ENCODE peak calls at places on chromosomes 4 and X, in nine cellular contexts. F is caudate nucleus; Z is endothelial cell; B is stimulated activated CD4-positive, alpha-beta T cell treated with anti-CD3 and anti-CD28 coated beads, Interleukin-15, amount 100 ng/mL, for 24 hours; E is HL-60; N is activated T-cell treated with anti-CD3 and anti-CD28 coated beads, Interleukin-2, amount 50 U/mL, for 72 hours; I is kidney epithelial cell; G is left kidney; P is activated gamma-delta T cell treated with Interleukin-2 at 50 U/mL for 16 hours. M is an unnamed sample.
A peak's percentile ranks its signal among the peaks of the same experiment; 100 is the strongest.

GRCh38 chr4:47531241-47531953 is 46.3 kb downstream of the ATP10D start:
- DNase-seq in N (peak; percentile 56), E (peak; percentile 87), G (no peak), Z (no peak), I (peak; percentile 79), P (peak; percentile 49), F (no peak), B (peak; percentile 52), M (peak; percentile 42)

GRCh38 chr4:80101768-80102116 is 28.7 kb upstream of the ANTXR2 start:
- DNase-seq in F (no peak), B (no peak), G (no peak), N (no peak), Z (no peak), I (no peak), P (no peak), E (no peak), M (peak; percentile 53)

GRCh38 chr4:80058740-80059139 is 14.3 kb downstream of the ANTXR2 start:
- DNase-seq in N (peak; percentile 55), G (peak; percentile 50), Z (no peak), F (no peak), I (no peak), B (no peak), P (peak; percentile 23), E (peak; percentile 82), M (peak; percentile 82)

GRCh38 chr4:65624651-65625050 is 45.6 kb downstream of the EPHA5 start:
- DNase-seq in P (no peak), N (no peak), E (no peak), I (no peak), G (no peak), Z (no peak), F (no peak), B (no peak), M (no peak)

GRCh38 chr4:42628740-42629139 is 28.2 kb downstream of the ATP8A1 start:
- DNase-seq in F (no peak), B (no peak), P (no peak), I (no peak), Z (no peak), E (no peak), G (no peak), N (no peak), M (no peak)

GRCh38 chr4:37762294-37763163 is 64.0 kb upstream of the PGM2 start:
- DNase-seq in P (no peak), B (peak; percentile 21), Z (no peak), E (peak; percentile 83), N (peak; percentile 10), G (peak; percentile 89), F (no peak), I (peak; percentile 16), M (peak; percentile 35)

GRCh38 chrX:103847174-103847870 is 15.3 kb upstream of the RAB9B start:
- DNase-seq in I (no peak), B (no peak), F (no peak), Z (no peak), G (no peak), P (no peak), E (no peak), N (no peak), M (no peak)

GRCh38 chrX:1248381-1249061 is 20.1 kb upstream of the CSF2RA start:
- DNase-seq in N (peak; percentile 44), F (peak; percentile 1), B (peak; percentile 27), E (peak; percentile 40), Z (no peak), P (no peak), I (no peak), G (peak; percentile 90), M (peak; percentile 11)

GRCh38 chr4:128600996-128601857 is 208.3 kb upstream of the JADE1 start:
- DNase-seq in E (no peak), N (no peak), F (no peak), Z (no peak), I (peak; percentile 96), G (peak; percentile 33), P (no peak), B (no peak), M (peak; percentile 83)

GRCh38 chr4:7256989-7257810 is 64.9 kb downstream of the SORCS2 start:
- DNase-seq in N (no peak), F (no peak), G (no peak), E (no peak), P (no peak), B (no peak), I (no peak), Z (no peak), M (no peak)

GRCh38 chrX:154516655-154517100 is 646 bp upstream of the FAM3A start:
- DNase-seq in I (no peak), Z (no peak), P (no peak), N (no peak), F (no peak), E (no peak), B (no peak), G (peak; percentile 83), M (no peak)

GRCh38 chrX:13733506-13733905 is 914 bp downstream of the TRAPPC2 start:
- DNase-seq in E (no peak), B (no peak), F (no peak), G (peak; percentile 1), P (no peak), I (no peak), Z (no peak), N (no peak), M (peak; percentile 58)

GRCh38 chr4:151711680-151712079 is 49.1 kb downstream of the GATB start:
- DNase-seq in B (no peak), Z (no peak), F (no peak), E (no peak), N (no peak), P (no peak), I (no peak), G (no peak), M (no peak)

GRCh38 chr4:17094209-17094608 is 195.8 kb upstream of the LDB2 start:
- DNase-seq in I (no peak), E (no peak), F (no peak), G (peak; percentile 51), Z (no peak), B (no peak), N (no peak), P (no peak), M (no peak)

GRCh38 chr4:24795666-24796381 is 451 bp downstream of the SOD3 start:
- DNase-seq in I (no peak), B (no peak), N (no peak), P (no peak), Z (no peak), F (no peak), E (no peak), G (no peak), M (no peak)

GRCh38 chrX:134764202-134764785 is 106.0 kb upstream of the PLAC1 start:
- DNase-seq in Z (no peak), F (no peak), N (no peak), I (no peak), P (no peak), E (peak; percentile 29), G (peak; percentile 22), B (no peak), M (peak; percentile 75)

GRCh38 chr4:4762909-4763814 is 96.3 kb upstream of the MSX1 start:
- DNase-seq in G (peak; percentile 79), E (peak; percentile 42), P (no peak), F (no peak), I (peak; percentile 2), B (peak; percentile 58), N (peak; percentile 54), Z (peak; percentile 11), M (peak; percentile 59)

GRCh38 chr4:83276299-83277040 is 8.1 kb downstream of the COQ2 start:
- DNase-seq in B (no peak), I (no peak), F (no peak), G (no peak), P (no peak), Z (no peak), N (no peak), E (no peak), M (no peak)

GRCh38 chr4:66373268-66373667 is 703.0 kb upstream of the EPHA5 start:
- DNase-seq in B (no peak), N (no peak), Z (no peak), G (no peak), F (no peak), I (no peak), P (no peak), E (no peak), M (no peak)

GRCh38 chrX:154074199-154074598 is 23.3 kb downstream of the MECP2 start:
- DNase-seq in N (no peak), G (peak; percentile 32), Z (no peak), I (peak; percentile 48), E (no peak), F (no peak), P (no peak), B (no peak), M (no peak)

GRCh38 chrX:56788717-56789122 is 59.7 kb downstream of the NBDY start:
- DNase-seq in G (no peak), Z (no peak), E (no peak), N (peak; percentile 72), I (no peak), B (no peak), P (peak; percentile 63), F (no peak), M (peak; percentile 76)

GRCh38 chr4:88628746-88629145 is 36.5 kb downstream of the HERC3 start:
- DNase-seq in E (no peak), N (no peak), G (no peak), Z (no peak), B (no peak), F (no peak), I (no peak), P (no peak), M (no peak)

GRCh38 chr4:68175562-68176155 is 46.0 kb upstream of the TMPRSS11F start:
- DNase-seq in P (no peak), E (peak; percentile 54), I (peak; percentile 21), B (peak; percentile 50), Z (peak; percentile 61), G (peak; percentile 86), N (peak; percentile 49), F (no peak), M (peak; percentile 65)

GRCh38 chr4:83217721-83218522 is 66.7 kb downstream of the COQ2 start:
- DNase-seq in N (peak; percentile 71), F (no peak), B (peak; percentile 67), I (no peak), G (peak; percentile 12), P (peak; percentile 63), E (peak; percentile 87), Z (no peak), M (no peak)

GRCh38 chr4:173246719-173247118 is 78.1 kb downstream of the GALNT7 start:
- DNase-seq in E (no peak), F (no peak), P (no peak), I (no peak), B (no peak), G (no peak), Z (no peak), N (no peak), M (no peak)

GRCh38 chr4:147110968-147111367 is 165.3 kb upstream of the TTC29 start:
- DNase-seq in Z (no peak), P (no peak), G (no peak), B (no peak), E (no peak), F (no peak), I (no peak), N (no peak), M (no peak)

GRCh38 chr4:123603165-123603564 is 206.6 kb downstream of the SPRY1 start:
- DNase-seq in E (no peak), P (no peak), F (no peak), Z (no peak), I (no peak), B (no peak), N (no peak), G (no peak), M (peak; percentile 32)